ENCODE peak calls at places on chromosomes 6 and 20, in six cellular contexts. M is amniotic stem cell; P is stimulated activated CD8-positive, alpha-beta memory T cell treated with anti-CD3 and anti-CD28 coated beads, Interleukin-7, amount 100 ng/mL, for 48 hours; W is COR-L47; Y is BJ; K is activated T-cell treated with anti-CD3 and anti-CD28 coated beads, Interleukin-2, amount 50 U/mL, for 4 hours. B is an unnamed sample.

GRCh38 chr6:127457444-127458064 is 1.6 kb downstream of the KIAA0408 start:
- DNase-seq in M (no peak), P (no peak), K (no peak), Y (peak), W (no peak), B (peak)

GRCh38 chr6:56954389-56955170 is at the start of gene BEND6:
- DNase-seq in K (peak), M (peak), W (peak), Y (no peak), P (no peak), B (peak)

GRCh38 chr6:116106146-116106545 is 5.5 kb downstream of the NT5DC1 start:
- DNase-seq in P (no peak), W (no peak), M (no peak), Y (no peak), K (no peak), B (no peak)

GRCh38 chr6:131377112-131377511 is 195.9 kb upstream of the ARG1 start:
- DNase-seq in P (no peak), M (no peak), Y (no peak), W (no peak), K (no peak), B (no peak)

GRCh38 chr20:49797292-49797628 is 15.4 kb upstream of the SLC9A8 start:
- DNase-seq in Y (no peak), M (no peak), P (no peak), K (no peak), W (no peak), B (no peak)

GRCh38 chr20:12740647-12741046 is 268.1 kb upstream of the SPTLC3 start:
- DNase-seq in Y (no peak), M (no peak), K (no peak), P (no peak), W (no peak), B (no peak)

GRCh38 chr6:122717350-122717749 is 62.2 kb upstream of the FABP7 start:
- DNase-seq in K (no peak), W (peak), M (no peak), Y (no peak), P (no peak), B (no peak)

GRCh38 chr6:47428288-47428687 is 49.3 kb upstream of the CD2AP start:
- DNase-seq in W (no peak), P (no peak), K (no peak), Y (no peak), M (no peak), B (no peak)

GRCh38 chr6:28433119-28433518 is 10.2 kb downstream of the ZSCAN23 start:
- DNase-seq in K (no peak), Y (no peak), M (no peak), P (no peak), W (no peak), B (no peak)

GRCh38 chr20:57140416-57140965 is 126.0 kb downstream of the BMP7 start:
- DNase-seq in Y (no peak), P (no peak), W (no peak), K (no peak), M (no peak), B (no peak)

GRCh38 chr20:35771689-35772562 is at the start of gene PHF20:
- DNase-seq in Y (peak), K (peak), P (peak), W (peak), M (peak), B (peak)

GRCh38 chr20:34703573-34704176 is 469 bp upstream of the TP53INP2 start:
- DNase-seq in P (no peak), M (no peak), W (no peak), K (no peak), Y (no peak), B (no peak)

GRCh38 chr20:6767536-6768227 is at the start of gene BMP2:
- DNase-seq in K (no peak), Y (no peak), P (no peak), W (peak), M (no peak), B (no peak)

GRCh38 chr6:52610745-52611355 is 34.0 kb upstream of the TRAM2 start:
- DNase-seq in P (no peak), Y (no peak), W (no peak), K (no peak), M (peak), B (no peak)

GRCh38 chr6:133099573-133099972 is 141.6 kb upstream of the EYA4 start:
- DNase-seq in P (no peak), Y (peak), M (peak), K (no peak), W (no peak), B (peak)

GRCh38 chr20:4973330-4974097 is 27.8 kb downstream of the SLC23A2 start:
- DNase-seq in K (no peak), M (no peak), W (no peak), P (peak), Y (peak), B (peak)

GRCh38 chr6:131923356-131923755 is 27.8 kb downstream of the CCN2 start:
- DNase-seq in Y (no peak), K (no peak), P (peak), M (no peak), W (peak), B (no peak)

GRCh38 chr6:128507337-128508310 is 12.8 kb downstream of the PTPRK start:
- DNase-seq in M (no peak), P (no peak), W (no peak), Y (peak), K (no peak), B (no peak)

GRCh38 chr6:49806145-49806544 is 19.1 kb upstream of the PGK2 start:
- DNase-seq in M (no peak), K (no peak), Y (no peak), P (no peak), W (no peak), B (no peak)

GRCh38 chr20:62020935-62021701 is 44.6 kb downstream of the TAF4 start:
- DNase-seq in K (no peak), M (no peak), W (no peak), Y (no peak), P (no peak), B (no peak)

GRCh38 chr6:15515660-15516375 is 147.0 kb downstream of the DTNBP1 start:
- DNase-seq in K (no peak), W (no peak), P (no peak), M (no peak), Y (no peak), B (no peak)

GRCh38 chr6:57305754-57306153 is 11.7 kb upstream of the PRIM2 start:
- DNase-seq in P (no peak), M (no peak), Y (peak), K (no peak), W (no peak), B (peak)

B was measured in AG09309.